ENCODE peak calls at places on chromosomes 4 and X, in seven cellular contexts. N is sigmoid colon, J is suprapubic skin, L is spleen, I is breast epithelium, F is HCT116, Q is HL-60. H is an unnamed sample.

GRCh38 chrX:148135738-148136137 is 154.6 kb downstream of the FMR1NB start:
- DNase-seq in N (no peak), J (no peak), L (no peak), I (no peak), F (no peak), Q (no peak), H (no peak)

GRCh38 chr4:183721207-183722081 is 62.4 kb downstream of the TRAPPC11 start:
- DNase-seq in N (no peak), J (no peak), L (peak; percentile 87), I (no peak), F (no peak), Q (peak; percentile 82), H (no peak)

GRCh38 chr4:16627999-16628398 is 270.4 kb downstream of the LDB2 start:
- DNase-seq in N (no peak), J (no peak), L (no peak), I (no peak), F (no peak), Q (no peak), H (no peak)

GRCh38 chr4:182828678-182829025 is 88.5 kb downstream of the DCTD start:
- DNase-seq in N (peak; percentile 26), J (no peak), L (no peak), I (no peak), F (no peak), Q (no peak), H (no peak)

GRCh38 chrX:70455366-70456202 is 10.9 kb downstream of the DLG3 start:
- DNase-seq in N (no peak), J (no peak), L (no peak), I (no peak), F (no peak), Q (no peak), H (no peak)

GRCh38 chr4:48681856-48682255 is 98.2 kb downstream of the FRYL start:
- DNase-seq in N (no peak), J (no peak), L (no peak), I (no peak), F (no peak), Q (no peak), H (no peak)

GRCh38 chr4:73576366-73576765 is 43.9 kb downstream of the RASSF6 start:
- DNase-seq in N (no peak), J (no peak), L (no peak), I (no peak), F (no peak), Q (no peak), H (no peak)

GRCh38 chrX:134883134-134883700 is 107.6 kb upstream of the SMIM10 start:
- DNase-seq in N (no peak), J (no peak), L (no peak), I (no peak), F (no peak), Q (no peak), H (no peak)

GRCh38 chr4:153215976-153216375 is 11.7 kb downstream of the TRIM2 start:
- DNase-seq in N (no peak), J (no peak), L (no peak), I (no peak), F (no peak), Q (no peak), H (no peak)

GRCh38 chr4:98501383-98501782 is 157.0 kb downstream of the TSPAN5 start:
- DNase-seq in N (no peak), J (no peak), L (no peak), I (no peak), F (peak; percentile 22), Q (no peak), H (no peak)

GRCh38 chrX:101232316-101232715 is 12.7 kb downstream of the DRP2 start:
- DNase-seq in N (no peak), J (no peak), L (no peak), I (no peak), F (no peak), Q (no peak), H (no peak)

GRCh38 chr4:141023051-141023450 is 110.2 kb downstream of the RNF150 start:
- DNase-seq in N (no peak), J (no peak), L (no peak), I (no peak), F (no peak), Q (no peak), H (no peak)

GRCh38 chrX:101057095-101057714 is 5.3 kb upstream of the TRMT2B start:
- DNase-seq in N (no peak), J (no peak), L (no peak), I (no peak), F (no peak), Q (peak; percentile 2), H (no peak)

GRCh38 chrX:39140581-39140980 is 339.3 kb downstream of the MID1IP1 start:
- DNase-seq in N (no peak), J (no peak), L (no peak), I (no peak), F (no peak), Q (no peak), H (peak; percentile 47)

GRCh38 chr4:102759835-102760644 is 728 bp downstream of the MANBA start:
- DNase-seq in N (peak; percentile 81), J (peak; percentile 86), L (no peak), I (no peak), F (no peak), Q (peak; percentile 97), H (no peak)

GRCh38 chrX:134181261-134181660 is 55.7 kb upstream of the CCDC160 start:
- DNase-seq in N (no peak), J (no peak), L (no peak), I (no peak), F (no peak), Q (no peak), H (no peak)

GRCh38 chr4:55866290-55866907 is 13.0 kb downstream of the EXOC1 start:
- DNase-seq in N (no peak), J (no peak), L (no peak), I (no peak), F (peak; percentile 82), Q (no peak), H (no peak)

GRCh38 chr4:28444886-28445496 is 1584.3 kb downstream of the STIM2 start:
- DNase-seq in N (no peak), J (no peak), L (no peak), I (no peak), F (no peak), Q (no peak), H (no peak)

GRCh38 chr4:53997901-53998300 is 66.5 kb downstream of the CHIC2 start:
- DNase-seq in N (no peak), J (no peak), L (no peak), I (no peak), F (no peak), Q (no peak), H (no peak)

GRCh38 chr4:98779021-98779420 is 120.6 kb upstream of the TSPAN5 start:
- DNase-seq in N (no peak), J (no peak), L (no peak), I (no peak), F (no peak), Q (no peak), H (no peak)

GRCh38 chrX:151516538-151517187 is 46.8 kb upstream of the PASD1 start:
- DNase-seq in N (no peak), J (no peak), L (no peak), I (no peak), F (no peak), Q (no peak), H (no peak)

GRCh38 chr4:7256989-7257810 is 64.9 kb downstream of the SORCS2 start:
- DNase-seq in N (peak; percentile 91), J (no peak), L (no peak), I (no peak), F (no peak), Q (no peak), H (no peak)

GRCh38 chr4:24765331-24765990 is 29.9 kb upstream of the SOD3 start:
- DNase-seq in N (no peak), J (no peak), L (no peak), I (no peak), F (no peak), Q (no peak), H (no peak)

DNA sequence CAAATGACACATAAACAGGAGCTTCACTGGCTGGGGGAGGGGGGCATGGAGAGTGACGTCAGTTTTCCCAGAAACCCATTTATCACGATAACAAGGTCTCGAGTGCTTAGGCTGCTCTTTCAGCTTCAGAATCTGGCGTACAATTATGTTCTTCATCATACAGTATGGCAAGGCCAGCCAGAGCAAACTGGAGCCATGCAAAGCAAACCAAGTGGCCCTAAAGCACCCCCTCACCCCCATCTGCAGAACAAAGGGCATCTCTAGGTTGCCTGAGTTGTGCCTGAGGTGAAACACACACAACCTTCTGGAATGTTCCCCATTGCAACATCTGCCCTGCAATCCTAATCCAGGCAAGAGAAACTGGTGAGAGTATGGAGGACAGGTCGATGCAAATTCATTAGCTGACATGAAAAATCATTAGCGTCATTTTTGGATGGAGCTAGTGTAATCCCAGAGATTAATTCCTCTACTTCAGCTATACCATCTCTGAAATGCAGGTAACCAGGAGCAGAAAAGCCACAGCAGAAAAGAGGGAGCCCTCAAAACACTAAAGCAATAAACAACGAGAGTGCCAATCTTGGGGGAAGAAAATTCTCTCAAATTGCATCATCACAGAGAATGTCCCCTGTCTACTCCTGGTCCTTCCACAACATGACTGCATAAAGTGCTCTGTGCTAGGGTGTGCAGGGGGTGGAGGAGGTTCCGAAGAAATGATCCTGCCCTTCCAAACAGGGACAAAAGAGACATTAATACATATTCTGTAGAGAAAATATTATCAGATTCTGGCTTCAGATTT is 1.8 kb downstream of the SEPTIN6 start:
- DNase-seq in N (no peak), J (no peak), L (no peak), I (no peak), F (no peak), Q (peak; percentile 34), H (no peak)
- TF ChIP-seq POLR2AphosphoS5 in N (peak; percentile 50), J (no peak), L (no peak), I (no peak), F (no peak), Q (no peak), H (no peak)

GRCh38 chr4:1766336-1767057 is 26.6 kb upstream of the FGFR3 start:
- DNase-seq in N (no peak), J (no peak), L (no peak), I (no peak), F (no peak), Q (no peak), H (no peak)
- H3K4me3 ChIP-seq in N (peak overlapping the region; percentile 46), J (peak overlapping the region; percentile 56), L (peak overlapping the region; percentile 41), I (peak overlapping the region; percentile 77), F (peak overlapping the region; percentile 24), Q (no peak overlapping the region), H (peak overlapping the region; percentile 63)

GRCh38 chr4:113452868-113453620 is 308.5 kb downstream of the CAMK2D start:
- DNase-seq in N (no peak), J (no peak), L (no peak), I (no peak), F (no peak), Q (no peak), H (no peak)
- TF ChIP-seq POLR2AphosphoS5 in N (no peak), J (no peak), L (no peak), I (no peak), F (peak; percentile 54), Q (no peak), H (no peak)

GRCh38 chr4:139552908-139553307 is 3.1 kb downstream of the SETD7 start:
- DNase-seq in N (no peak), J (no peak), L (no peak), I (no peak), F (no peak), Q (no peak), H (no peak)

GRCh38 chr4:139554726-139555072 is 1.3 kb downstream of the SETD7 start:
- DNase-seq in N (no peak), J (no peak), L (no peak), I (no peak), F (no peak), Q (no peak), H (no peak)

GRCh38 chr4:139550724-139551429 is 5.1 kb downstream of the SETD7 start:
- DNase-seq in N (peak; percentile 70), J (no peak), L (no peak), I (no peak), F (no peak), Q (no peak), H (no peak)

GRCh38 chr4:139553751-139554670 is 2.0 kb downstream of the SETD7 start:
- DNase-seq in N (no peak), J (no peak), L (no peak), I (no peak), F (no peak), Q (no peak), H (no peak)

GRCh38 chr4:139552506-139552905 is 3.5 kb downstream of the SETD7 start:
- DNase-seq in N (no peak), J (no peak), L (no peak), I (no peak), F (no peak), Q (no peak), H (no peak)
- H3K4me3 ChIP-seq in N (no peak overlapping the region), J (no peak overlapping the region), L (no peak overlapping the region), I (peak overlapping the region; percentile 97), F (no peak overlapping the region), Q (no peak overlapping the region), H (no peak overlapping the region)